ENCODE peak calls at places on chromosomes 11 and 22, in five cellular contexts. G is Panc1; Y is spleen; O is CD4-positive, alpha-beta memory T cell; M is tibial artery. A is an unnamed sample. For H3K4me1 and H3K36me3, the result is how much of the 10 kb centered on the place peaks cover.

GRCh38 chr11:100878474-100878873 is 191.4 kb downstream of the ARHGAP42 start:
- DNase-seq in G (no peak), Y (no peak), O (no peak), M (no peak), A (no peak)

GRCh38 chr11:134580635-134581025 is 168.6 kb upstream of the B3GAT1 start:
- DNase-seq in G (no peak), Y (no peak), O (no peak), M (no peak), A (no peak)

GRCh38 chr11:114262681-114263509 is 33.3 kb upstream of the NNMT start:
- DNase-seq in G (no peak), Y (no peak), O (peak), M (no peak), A (no peak)

GRCh38 chr11:1153951-1154487 is 3.7 kb upstream of the MUC5AC start:
- DNase-seq in G (peak), Y (peak), O (no peak), M (peak), A (peak)

GRCh38 chr22:22802346-22802970 is 85.2 kb upstream of the IGLL5 start:
- DNase-seq in G (no peak), Y (no peak), O (no peak), M (no peak), A (no peak)

GRCh38 chr11:213111-213510 is 5.6 kb downstream of the RIC8A start:
- DNase-seq in G (no peak), Y (no peak), O (no peak), M (no peak), A (no peak)

GRCh38 chr22:20272174-20272573 is 4.1 kb upstream of the RTN4R start:
- DNase-seq in G (no peak), Y (no peak), O (no peak), M (no peak), A (no peak)

GRCh38 chr11:64673279-64673678 is 49.7 kb downstream of the NRXN2 start:
- DNase-seq in G (no peak), Y (no peak), O (no peak), M (no peak), A (no peak)

GRCh38 chr11:16606784-16607674 is 131.4 kb upstream of the C11orf58 start:
- DNase-seq in G (no peak), Y (peak), O (no peak), M (peak), A (peak)

GRCh38 chr22:24728790-24729637 is 45.5 kb downstream of the PIWIL3 start:
- DNase-seq in G (no peak), Y (no peak), O (no peak), M (peak), A (no peak)

GRCh38 chr11:18383388-18384156 is 10.8 kb upstream of the LDHA start:
- DNase-seq in G (no peak), Y (peak), O (peak), M (peak), A (peak)

GRCh38 chr11:46049325-46049860 is 71.9 kb downstream of the PHF21A start:
- DNase-seq in G (no peak), Y (no peak), O (no peak), M (no peak), A (no peak)

GRCh38 chr11:1271002-1271401 is 38.4 kb downstream of the TOLLIP start:
- DNase-seq in G (no peak), Y (peak), O (no peak), M (no peak), A (no peak)

DNA sequence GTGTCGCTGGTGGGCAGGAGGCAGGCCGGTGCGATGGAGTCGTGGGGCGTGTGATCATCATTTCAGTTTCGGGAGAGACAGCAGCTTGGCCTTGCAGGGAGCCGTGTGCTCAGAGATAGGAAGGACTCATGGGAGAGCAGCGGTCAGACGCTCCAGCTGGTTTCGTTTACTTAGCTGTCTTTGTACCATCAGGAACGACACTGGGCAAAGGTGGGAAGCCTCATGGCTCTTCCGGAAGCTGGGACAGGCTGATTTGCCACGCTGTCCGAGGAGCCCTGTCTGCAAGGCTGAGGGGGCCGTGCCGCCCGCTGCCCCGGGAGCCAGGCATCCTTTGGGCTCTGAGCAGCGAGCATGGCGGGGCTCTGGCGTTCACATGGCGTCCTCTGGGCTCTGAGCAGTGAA is 32.7 kb downstream of the GRAMD4 start:
- DNase-seq in G (no peak), Y (no peak), O (no peak), M (no peak), A (no peak)
- H3K4me1 ChIP-seq in G (under half), Y (under half), O (under half), M (under half), A (under half)

GRCh38 chr11:75342231-75342918 is 9.1 kb downstream of the ARRB1 start:
- DNase-seq in G (no peak), Y (no peak), O (no peak), M (no peak), A (no peak)

GRCh38 chr11:75341583-75341982 is 9.9 kb downstream of the ARRB1 start:
- DNase-seq in G (no peak), Y (no peak), O (no peak), M (peak), A (no peak)

GRCh38 chr11:75344186-75344585 is 7.3 kb downstream of the ARRB1 start:
- DNase-seq in G (no peak), Y (no peak), O (no peak), M (no peak), A (no peak)

GRCh38 chr11:75344761-75345454 is 6.6 kb downstream of the ARRB1 start:
- DNase-seq in G (no peak), Y (no peak), O (no peak), M (no peak), A (no peak)

DNA sequence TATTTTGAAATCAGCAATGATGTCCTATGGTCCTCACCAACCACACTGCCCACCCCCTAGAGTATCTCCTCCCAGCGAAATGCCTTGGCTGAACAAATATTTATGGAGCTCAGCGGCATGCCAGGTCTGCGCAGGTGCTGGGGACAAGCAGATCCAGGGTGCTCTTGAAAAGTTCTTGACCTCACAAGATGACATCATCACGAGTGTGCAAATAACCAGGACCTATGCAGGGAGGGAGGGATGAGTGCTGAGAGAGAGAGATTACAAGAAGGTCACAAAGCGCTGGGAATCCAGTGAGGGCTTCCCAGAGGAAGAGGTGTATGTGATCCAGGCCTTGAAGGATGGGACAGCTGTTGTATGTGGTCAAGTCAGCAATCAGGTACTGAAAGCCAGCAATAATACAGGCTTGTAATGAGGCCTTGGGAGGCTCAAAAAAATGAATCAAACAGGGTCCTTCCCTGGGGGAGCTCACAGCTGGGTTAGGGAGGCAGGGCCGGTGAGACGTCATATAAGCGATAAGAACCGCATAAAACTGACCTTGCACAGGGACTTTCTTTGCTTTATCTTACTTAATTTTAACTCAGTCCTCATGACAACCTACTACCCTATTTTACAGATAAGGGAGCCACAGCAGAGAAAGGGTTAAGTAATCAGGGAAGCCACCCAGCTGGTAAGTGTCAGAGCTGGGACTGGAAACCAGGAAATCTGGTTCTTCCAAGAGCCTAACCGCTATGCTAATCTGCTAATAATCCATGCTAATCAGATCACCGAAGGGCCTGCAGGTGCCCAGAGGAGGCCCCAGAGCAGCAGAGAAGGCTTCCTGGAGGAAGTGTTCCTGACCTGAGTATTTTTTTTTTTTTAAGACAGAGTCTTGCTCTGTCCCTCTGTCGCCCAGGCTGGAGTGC is 8.2 kb downstream of the ARRB1 start:
- DNase-seq in G (no peak), Y (no peak), O (no peak), M (no peak), A (peak)
- H3K27ac ChIP-seq in G (peak), Y (peak), O (no peak), M (no peak), A (peak)

DNA sequence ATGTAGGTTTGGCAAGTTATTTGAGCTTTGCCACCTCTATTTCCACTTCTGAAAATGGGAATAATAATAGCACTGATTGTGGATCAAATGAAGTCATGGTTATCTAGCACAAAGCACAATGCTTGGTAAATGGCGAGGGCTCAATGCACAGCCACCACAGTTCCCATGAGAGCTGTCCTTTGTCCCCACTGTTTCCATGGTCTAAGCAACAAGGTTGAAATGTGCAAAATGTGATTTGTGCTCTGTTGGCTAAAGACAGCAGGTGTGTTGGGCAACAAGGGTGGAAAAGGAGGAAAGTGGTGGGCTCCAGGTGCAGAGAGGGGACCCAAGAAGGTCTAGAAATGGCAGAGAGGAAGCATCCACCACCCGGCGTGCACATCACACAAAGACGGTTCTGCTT is 200.5 kb downstream of the TRIM29 start:
- DNase-seq in G (no peak), Y (no peak), O (no peak), M (no peak), A (no peak)
- H3K36me3 ChIP-seq in G (under half), Y (under half), O (under half), M (under half), A (under half)

GRCh38 chr22:28934026-28934425 is 50.7 kb downstream of the ZNRF3 start:
- DNase-seq in G (no peak), Y (no peak), O (no peak), M (no peak), A (no peak)
- H3K4me1 ChIP-seq in G (under half), Y (under half), O (under half), M (under half), A (under half)

GRCh38 chr11:120126543-120126942 is 11.4 kb downstream of the TRIM29 start:
- DNase-seq in G (no peak), Y (peak), O (no peak), M (no peak), A (no peak)
- H3K27ac ChIP-seq in G (no peak), Y (no peak), O (no peak), M (no peak), A (no peak)

GRCh38 chr11:70384486-70385152 is 13.7 kb upstream of the CTTN start:
- DNase-seq in G (no peak), Y (no peak), O (no peak), M (no peak), A (no peak)
- H3K36me3 ChIP-seq in G (under half), Y (half or more), O (under half), M (under half), A (under half)

GRCh38 chr22:31290494-31291402 is 1.5 kb downstream of the PIK3IP1 start:
- DNase-seq in G (no peak), Y (peak), O (peak), M (peak), A (peak)
- H3K4me1 ChIP-seq in G (under half), Y (under half), O (half or more), M (under half), A (half or more)

DNA sequence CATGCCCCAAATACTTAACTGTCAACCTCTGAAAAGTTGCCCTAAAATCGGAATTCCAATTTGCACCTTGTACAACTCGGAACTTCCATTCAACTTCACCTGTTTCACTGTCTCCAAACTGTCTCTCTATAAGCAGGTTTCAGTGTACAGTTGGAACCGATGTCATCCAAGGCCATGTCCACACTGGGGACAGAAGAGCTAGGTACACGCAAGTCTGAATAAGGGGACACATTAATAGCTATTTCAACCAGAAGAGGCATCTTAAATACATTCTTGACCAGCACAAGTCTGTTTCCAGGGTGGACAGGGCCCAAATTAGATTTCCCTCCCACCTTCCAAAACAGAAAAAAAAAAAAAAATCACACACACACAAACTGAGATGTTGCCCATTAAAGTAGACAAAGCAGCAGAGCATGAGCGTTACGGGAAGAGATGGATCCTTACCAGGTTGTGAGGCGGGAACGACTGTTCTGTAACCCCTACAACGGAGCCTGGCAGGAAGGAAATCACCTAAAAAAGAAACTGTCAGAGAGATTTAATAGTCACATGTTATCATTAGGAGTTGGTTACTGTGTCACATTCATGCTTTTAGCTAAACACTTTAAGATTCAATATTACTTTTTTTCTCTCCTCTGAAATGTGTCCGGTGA is 1.7 kb downstream of the CREBZF start:
- DNase-seq in G (no peak), Y (no peak), O (peak), M (no peak), A (no peak)
- H3K27ac ChIP-seq in G (peak), Y (peak), O (peak), M (peak), A (peak)